ENCODE peak calls at places on chromosomes 16 and 17, in four cellular contexts. H is WTC11, M is progenitor cell of endocrine pancreas, E is LNCaP clone FGC. V is an unnamed sample.

GRCh38 chr16:77951788-77952187 is 70.6 kb upstream of the CLEC3A start:
- DNase-seq in H (no peak), M (no peak), E (peak; percentile 26), V (peak; percentile 8)

GRCh38 chr16:5056347-5056746 is 9.4 kb downstream of the C16orf89 start:
- DNase-seq in H (peak; percentile 80), M (no peak), E (no peak), V (no peak)

GRCh38 chr16:11112723-11113348 is 143.2 kb downstream of the SOCS1 start:
- DNase-seq in H (no peak), M (no peak), E (no peak), V (peak; percentile 21)

GRCh38 chr17:21282850-21283249 is 1.7 kb upstream of the MAP2K3 start:
- DNase-seq in H (no peak), M (no peak), E (no peak), V (no peak)

GRCh38 chr17:55624789-55625433 is 97.8 kb downstream of the TMEM100 start:
- DNase-seq in H (no peak), M (no peak), E (no peak), V (no peak)

GRCh38 chr16:1579214-1579613 is 32.7 kb downstream of the IFT140 start:
- DNase-seq in H (no peak), M (no peak), E (no peak), V (no peak)

GRCh38 chr17:82743344-82744219 is 8.2 kb downstream of the FN3K start:
- DNase-seq in H (peak; percentile 33), M (no peak), E (no peak), V (no peak)

GRCh38 chr16:65062736-65063583 is 58.9 kb downstream of the CDH11 start:
- DNase-seq in H (no peak), M (no peak), E (no peak), V (no peak)

GRCh38 chr16:81004646-81005353 is 1.9 kb downstream of the CMC2 start:
- DNase-seq in H (no peak), M (no peak), E (no peak), V (peak; percentile 56)

GRCh38 chr16:30018731-30019158 is 4.3 kb upstream of the C16orf92 start:
- DNase-seq in H (no peak), M (no peak), E (no peak), V (no peak)

GRCh38 chr16:89749637-89750036 is 28.3 kb downstream of the ZNF276 start:
- DNase-seq in H (no peak), M (no peak), E (no peak), V (no peak)

GRCh38 chr17:6654816-6655731 is 3.5 kb downstream of the C17orf100 start:
- DNase-seq in H (peak; percentile 83), M (no peak), E (no peak), V (peak; percentile 61)

GRCh38 chr17:28712037-28712704 is 483 bp upstream of the PROCA1 start:
- DNase-seq in H (peak; percentile 68), M (no peak), E (no peak), V (no peak)

GRCh38 chr17:75011788-75012319 is 616 bp upstream of the MRPL58 start:
- DNase-seq in H (no peak), M (no peak), E (peak; percentile 80), V (peak; percentile 73)

GRCh38 chr17:44203731-44204452 is 4.2 kb upstream of the ATXN7L3 start:
- DNase-seq in H (peak; percentile 67), M (no peak), E (no peak), V (no peak)

GRCh38 chr17:75012320-75013076 is at the start of gene MRPL58:
- DNase-seq in H (peak; percentile 94), M (peak; percentile 80), E (peak; percentile 35), V (peak; percentile 71)

GRCh38 chr16:84226026-84226425 is 13.8 kb downstream of the KCNG4 start:
- DNase-seq in H (no peak), M (no peak), E (no peak), V (no peak)

GRCh38 chr16:74700206-74701040 is at the start of gene MLKL:
- DNase-seq in H (peak; percentile 57), M (no peak), E (no peak), V (peak; percentile 29)

GRCh38 chr16:1019934-1020305 is 38.4 kb downstream of the SOX8 start:
- DNase-seq in H (no peak), M (no peak), E (no peak), V (no peak)

GRCh38 chr17:70604854-70605253 is 435.5 kb downstream of the KCNJ2 start:
- DNase-seq in H (no peak), M (no peak), E (no peak), V (no peak)

GRCh38 chr17:76957600-76958464 is 89.6 kb downstream of the MGAT5B start:
- DNase-seq in H (no peak), M (no peak), E (no peak), V (no peak)

GRCh38 chr16:50509521-50510341 is 38.5 kb upstream of the NKD1 start:
- DNase-seq in H (peak; percentile 83), M (no peak), E (no peak), V (no peak)

GRCh38 chr16:67013238-67013822 is 15.6 kb upstream of the CBFB start:
- DNase-seq in H (no peak), M (no peak), E (no peak), V (no peak)

GRCh38 chr16:89114159-89114981 is 20.7 kb downstream of the ACSF3 start:
- DNase-seq in H (peak; percentile 47), M (no peak), E (no peak), V (no peak)

GRCh38 chr17:19338031-19338990 is 24.2 kb downstream of the B9D1 start:
- DNase-seq in H (peak; percentile 76), M (peak; percentile 57), E (peak; percentile 52), V (peak; percentile 75)

GRCh38 chr16:68707341-68708152 is 29.5 kb upstream of the CDH1 start:
- DNase-seq in H (peak; percentile 67), M (no peak), E (no peak), V (peak; percentile 66)

GRCh38 chr17:34613064-34614019 is 34.0 kb downstream of the TMEM132E start:
- DNase-seq in H (peak; percentile 45), M (no peak), E (no peak), V (peak; percentile 11)

GRCh38 chr17:42698736-42699414 is 16.5 kb downstream of the CNTNAP1 start:
- DNase-seq in H (no peak), M (no peak), E (no peak), V (no peak)

GRCh38 chr16:88531346-88531745 is 38.9 kb upstream of the ZC3H18 start:
- DNase-seq in H (no peak), M (no peak), E (no peak), V (no peak)

GRCh38 chr17:16889088-16889465 is 82.8 kb downstream of the TNFRSF13B start:
- DNase-seq in H (no peak), M (no peak), E (no peak), V (no peak)
- TF ChIP-seq CTCF in H (no peak), M (no peak), E (no peak), V (no peak)

GRCh38 chr17:59892251-59892848 is 393 bp downstream of the TUBD1 start:
- DNase-seq in H (no peak), M (no peak), E (no peak), V (no peak)

GRCh38 chr17:59893617-59894100 is 738 bp downstream of the RPS6KB1 start:
- DNase-seq in H (no peak), M (no peak), E (no peak), V (no peak)

GRCh38 chr17:59890720-59891119 is 2.0 kb downstream of the TUBD1 start:
- DNase-seq in H (no peak), M (no peak), E (no peak), V (no peak)

GRCh38 chr17:59897090-59897489 is 4.2 kb downstream of the RPS6KB1 start:
- DNase-seq in H (no peak), M (no peak), E (no peak), V (no peak)

DNA sequence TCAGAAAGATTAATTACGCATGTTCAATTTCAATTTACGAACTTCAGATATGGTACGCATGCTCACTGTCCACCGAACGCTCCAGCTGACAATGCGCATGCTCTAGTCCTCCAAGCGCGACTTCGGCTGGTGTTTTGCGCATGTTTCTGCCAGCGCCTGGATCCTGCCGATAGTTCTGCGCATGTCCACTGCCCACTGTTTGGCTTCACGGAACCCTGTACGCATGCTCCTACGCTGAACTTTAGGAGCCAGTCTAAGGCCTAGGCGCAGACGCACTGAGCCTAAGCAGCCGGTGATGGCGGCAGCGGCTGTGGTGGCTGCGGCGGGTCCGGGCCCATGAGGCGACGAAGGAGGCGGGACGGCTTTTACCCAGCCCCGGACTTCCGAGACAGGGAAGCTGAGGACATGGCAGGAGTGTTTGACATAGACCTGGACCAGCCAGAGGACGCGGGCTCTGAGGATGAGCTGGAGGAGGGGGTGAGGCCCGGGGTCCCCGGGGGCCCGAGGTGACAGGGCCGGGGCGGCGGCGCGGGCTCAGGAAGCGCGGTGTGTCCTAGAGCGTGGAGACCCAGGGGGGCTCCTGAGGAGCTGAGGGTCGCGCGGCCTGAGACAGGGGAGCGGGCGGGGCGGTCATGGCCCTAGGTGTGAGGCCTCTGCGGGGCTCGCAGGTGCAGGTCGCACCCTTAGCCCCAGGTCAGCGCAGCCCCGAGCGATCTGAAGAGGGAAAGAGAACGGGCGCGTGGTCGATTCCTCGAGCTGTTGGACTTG is at the start of the genes RPS6KB1 and TUBD1:
- DNase-seq in H (peak; percentile 94), M (peak; percentile 89), E (peak; percentile 99), V (peak; percentile 97)
- TF ChIP-seq CTCF in H (no peak), M (no peak), E (no peak), V (no peak)

GRCh38 chr17:31838641-31839225 is 20.3 kb downstream of the COPRS start:
- DNase-seq in H (no peak), M (no peak), E (no peak), V (no peak)

GRCh38 chr17:31841850-31842415 is 17.1 kb downstream of the COPRS start:
- DNase-seq in H (no peak), M (no peak), E (no peak), V (no peak)

GRCh38 chr17:31843382-31843780 is 15.7 kb downstream of the COPRS start:
- DNase-seq in H (no peak), M (no peak), E (no peak), V (no peak)

DNA sequence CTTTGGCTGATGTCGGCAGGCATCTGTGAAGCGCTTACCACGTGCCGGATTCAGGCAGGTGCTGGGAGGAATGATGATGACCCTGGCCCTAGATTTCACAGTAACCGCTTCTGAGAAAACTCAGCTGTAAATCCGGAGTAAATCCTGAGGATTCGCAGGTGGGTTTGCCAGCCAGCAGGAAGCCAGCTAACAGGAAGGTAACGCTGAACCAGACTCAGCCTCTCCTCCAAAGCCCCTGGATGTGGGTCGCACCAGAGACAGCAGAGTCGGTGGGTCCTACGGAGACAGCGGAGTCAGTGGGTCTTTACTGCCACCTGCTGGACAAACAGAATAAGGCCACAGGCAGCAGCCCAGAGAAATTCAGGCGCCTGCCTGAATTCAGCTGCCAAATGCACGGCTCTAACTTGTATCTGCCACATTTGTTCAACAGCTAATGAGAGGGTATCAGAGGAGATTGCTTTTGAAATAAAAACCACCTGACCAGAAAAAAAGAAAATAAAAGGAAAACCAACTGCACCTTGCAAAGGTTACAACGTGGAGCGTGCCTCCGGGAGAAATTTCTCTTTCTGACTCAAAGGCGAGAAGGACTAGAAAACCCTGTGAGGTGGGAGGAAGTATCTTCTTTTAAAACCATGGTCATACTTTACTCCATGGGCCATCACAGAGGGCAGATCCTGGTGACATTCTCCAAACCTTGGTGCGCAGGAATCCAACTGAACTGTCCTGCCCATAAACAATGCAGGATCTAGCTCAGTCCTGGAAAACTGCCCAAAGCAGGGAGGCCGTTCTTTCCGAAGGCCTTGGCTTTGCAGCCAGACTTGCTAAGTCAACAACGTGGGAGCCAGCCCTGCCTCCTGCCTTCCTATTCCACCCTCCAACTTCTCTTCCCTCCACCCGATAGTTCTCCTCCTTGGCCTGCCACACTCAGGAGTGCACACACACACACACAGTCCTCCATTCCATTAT is 16.3 kb downstream of the COPRS start:
- DNase-seq in H (peak; percentile 81), M (peak; percentile 69), E (peak; percentile 87), V (peak; percentile 86)
- TF ChIP-seq CTCF in H (peak; percentile 79), M (peak; percentile 97), E (peak; percentile 91), V (peak; percentile 95)

GRCh38 chr16:85607331-85607765 is 5.8 kb upstream of the GSE1 start:
- DNase-seq in H (peak; percentile 75), M (no peak), E (no peak), V (no peak)
- TF ChIP-seq CTCF in H (no peak), M (peak; percentile 47), E (no peak), V (no peak)

GRCh38 chr17:40075216-40076100 is 12.7 kb downstream of the THRA start:
- DNase-seq in H (peak; percentile 87), M (peak; percentile 63), E (peak; percentile 69), V (peak; percentile 85)
- TF ChIP-seq CTCF in H (peak; percentile 88), M (peak; percentile 80), E (peak; percentile 94), V (peak; percentile 91)

V was measured in prostate gland.